ENCODE peak calls at places on chromosomes 12 and 14, in ten cellular contexts. U is dorsolateral prefrontal cortex, D is heart left ventricle, L is IMR-90, G is colonic mucosa, Z is OCI-LY7, P is A549, W is body of pancreas, K is K562, E is breast epithelium. V is an unnamed sample.

GRCh38 chr14:75271514-75271913 is 7.1 kb upstream of the FOS start:
- DNase-seq in D (no peak), E (no peak), Z (no peak), U (no peak), G (no peak), W (no peak), L (no peak), K (no peak), P (no peak), V (no peak)

GRCh38 chr14:75141967-75142366 is 15.1 kb upstream of the NEK9 start:
- DNase-seq in Z (peak), P (peak), D (no peak), W (peak), E (no peak), K (no peak), U (no peak), L (peak), G (no peak), V (peak)

GRCh38 chr14:73888460-73888725 is 1.7 kb downstream of the ZNF410 start:
- DNase-seq in U (no peak), Z (no peak), D (no peak), K (no peak), E (no peak), G (no peak), P (no peak), L (no peak), W (no peak), V (no peak)

GRCh38 chr14:95137804-95138167 is 19.5 kb downstream of the DICER1 start:
- DNase-seq in G (peak), K (no peak), W (no peak), D (peak), P (no peak), Z (no peak), U (no peak), E (no peak), L (no peak), V (no peak)

GRCh38 chr14:99541677-99542470 is 60.7 kb downstream of the CCNK start:
- DNase-seq in W (no peak), U (no peak), E (no peak), G (no peak), P (no peak), Z (no peak), D (no peak), K (no peak), L (no peak), V (peak)

GRCh38 chr12:118337194-118337838 is 35.4 kb downstream of the TAOK3 start:
- DNase-seq in K (no peak), U (no peak), P (peak), L (peak), D (no peak), Z (no peak), G (no peak), W (no peak), E (no peak), V (no peak)

GRCh38 chr14:69360438-69361108 is 37.5 kb downstream of the ERH start:
- DNase-seq in U (no peak), D (no peak), G (no peak), P (no peak), E (no peak), K (no peak), W (no peak), Z (peak), L (no peak), V (no peak)

GRCh38 chr12:2683283-2684025 is 111.3 kb upstream of the FKBP4 start:
- DNase-seq in W (no peak), G (peak), D (no peak), K (no peak), P (no peak), U (no peak), L (peak), Z (no peak), E (no peak), V (no peak)

GRCh38 chr14:21098892-21099595 is 589 bp upstream of the ZNF219 start:
- DNase-seq in K (no peak), U (no peak), Z (no peak), G (no peak), E (no peak), W (no peak), D (no peak), L (no peak), P (no peak), V (no peak)

GRCh38 chr12:58528266-58528665 is 392.0 kb downstream of the LRIG3 start:
- DNase-seq in P (no peak), D (no peak), L (no peak), K (no peak), G (no peak), E (no peak), U (no peak), W (no peak), Z (no peak), V (no peak)

GRCh38 chr12:25675808-25676207 is 122.7 kb upstream of the LMNTD1 start:
- DNase-seq in P (no peak), Z (no peak), E (no peak), W (no peak), L (peak), D (no peak), G (no peak), U (no peak), K (no peak), V (no peak)
- H3K4me3 ChIP-seq in P (no peak), Z (no peak), E (no peak), W (no peak), L (no peak), D (no peak), G (no peak), U (no peak), K (no peak), V (no peak)

GRCh38 chr14:22225526-22226133 is 363.4 kb downstream of the DAD1 start:
- DNase-seq in W (no peak), L (peak), E (no peak), K (no peak), P (no peak), D (no peak), G (no peak), U (no peak), Z (no peak), V (peak)

GRCh38 chr14:22227084-22227483 is 361.9 kb downstream of the DAD1 start:
- DNase-seq in G (no peak), U (no peak), L (no peak), E (no peak), K (no peak), W (no peak), Z (no peak), P (no peak), D (no peak), V (no peak)

GRCh38 chr14:22230517-22230916 is 358.5 kb downstream of the DAD1 start:
- DNase-seq in D (no peak), P (no peak), W (no peak), E (no peak), K (no peak), Z (no peak), G (no peak), L (no peak), U (no peak), V (no peak)

GRCh38 chr14:22231022-22231421 is 358.0 kb downstream of the DAD1 start:
- DNase-seq in E (no peak), D (no peak), L (no peak), Z (peak), W (no peak), U (no peak), K (no peak), P (no peak), G (no peak), V (no peak)

DNA sequence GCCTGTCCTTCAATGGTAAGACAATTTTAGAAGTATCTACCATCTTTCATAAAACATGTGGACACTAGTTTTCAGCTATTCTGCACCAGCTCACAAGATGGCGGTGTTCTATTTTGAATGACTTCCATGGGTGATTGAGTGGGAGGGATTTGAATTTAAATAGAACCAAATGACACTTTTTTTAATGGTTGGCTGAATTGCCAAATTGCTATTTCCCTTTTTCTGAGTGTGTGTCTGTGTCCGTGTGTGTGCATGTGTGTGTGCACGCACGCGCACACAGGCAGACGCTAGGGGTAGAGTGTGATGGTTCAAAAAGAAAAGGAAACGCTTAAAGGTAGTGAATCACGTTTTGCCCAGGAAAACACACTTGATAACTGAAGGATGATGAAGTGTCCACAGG is 362.6 kb downstream of the DAD1 start:
- DNase-seq in P (peak), D (no peak), U (no peak), L (peak), E (no peak), W (no peak), K (no peak), Z (peak), G (no peak), V (peak)
- TF ChIP-seq CTCF in P (peak), D (no peak), U (no peak), L (peak), E (no peak), W (no peak), K (peak), Z (peak), G (no peak), V (peak)

GRCh38 chr14:90545966-90546751 is 149.3 kb downstream of the CALM1 start:
- DNase-seq in U (peak), W (peak), G (no peak), E (no peak), D (peak), P (no peak), K (no peak), L (no peak), Z (no peak), V (no peak)
- H3K27ac ChIP-seq in U (peak), W (no peak), G (no peak), E (peak), D (peak), P (no peak), K (no peak), L (no peak), Z (no peak), V (no peak)

GRCh38 chr14:56844603-56845002 is 34.3 kb upstream of the OTX2 start:
- DNase-seq in P (no peak), D (no peak), L (no peak), Z (no peak), W (no peak), E (no peak), K (no peak), G (no peak), U (no peak), V (no peak)

GRCh38 chr14:56841611-56842010 is 31.3 kb upstream of the OTX2 start:
- DNase-seq in E (no peak), L (no peak), P (no peak), K (no peak), W (no peak), G (no peak), U (no peak), D (no peak), Z (no peak), V (no peak)

DNA sequence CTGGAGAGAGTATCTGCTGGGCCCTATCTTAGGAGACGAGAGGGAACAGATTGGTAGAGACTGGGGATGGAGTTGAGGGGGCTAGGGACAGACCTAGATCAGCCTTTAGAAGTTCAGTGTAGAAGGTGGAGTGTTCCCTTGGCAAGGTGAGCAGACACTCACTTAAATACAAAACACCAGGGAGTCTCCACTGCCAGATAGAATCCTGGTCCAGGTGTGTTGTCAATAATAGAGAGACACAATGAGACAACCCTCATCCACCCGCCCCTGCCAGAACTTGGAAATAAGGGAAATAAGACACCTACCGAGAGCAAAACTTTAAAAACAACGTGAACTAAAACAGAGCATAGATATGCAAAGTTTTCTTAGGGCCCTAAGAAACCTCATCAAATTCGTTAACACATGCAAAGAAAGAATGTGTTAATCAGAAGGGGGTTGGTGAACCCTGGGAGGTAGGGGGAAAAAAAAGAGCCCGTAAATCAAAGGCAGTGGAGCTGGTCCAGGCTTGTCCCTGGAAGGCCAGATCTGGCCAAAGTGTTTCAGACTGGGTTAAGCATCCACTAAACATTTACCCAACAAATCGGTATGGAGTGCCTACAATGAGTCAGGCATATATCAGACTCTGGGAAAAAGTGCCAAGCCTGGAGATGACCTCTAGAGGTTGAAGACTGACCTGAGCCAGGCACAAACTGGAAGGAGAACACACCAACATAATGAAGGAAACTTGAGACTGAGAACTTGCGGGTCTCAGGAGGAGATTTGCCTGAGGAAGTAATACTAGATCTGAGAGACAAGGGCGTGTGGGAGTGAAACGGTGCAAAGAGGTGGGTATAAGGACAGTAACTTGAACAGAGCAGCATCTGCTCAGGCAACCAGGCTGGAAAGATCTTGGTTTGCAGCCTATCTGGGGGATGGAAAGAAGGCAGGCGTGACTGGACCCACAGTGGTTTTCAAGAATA is 37.0 kb upstream of the OTX2 start:
- DNase-seq in K (no peak), L (no peak), U (no peak), Z (no peak), G (no peak), P (no peak), D (no peak), E (no peak), W (no peak), V (no peak)
- H3K4me3 ChIP-seq in K (no peak), L (no peak), U (no peak), Z (no peak), G (no peak), P (no peak), D (no peak), E (no peak), W (no peak), V (no peak)

GRCh38 chr14:88166616-88167015 is 156.5 kb downstream of the KCNK10 start:
- DNase-seq in L (peak), Z (no peak), E (no peak), G (no peak), K (no peak), D (no peak), U (no peak), P (peak), W (no peak), V (no peak)

GRCh38 chr14:88168025-88168424 is 155.0 kb downstream of the KCNK10 start:
- DNase-seq in L (no peak), U (no peak), G (no peak), Z (no peak), D (no peak), K (no peak), W (no peak), P (no peak), E (no peak), V (no peak)

GRCh38 chr14:88168498-88169165 is 154.4 kb downstream of the KCNK10 start:
- DNase-seq in D (no peak), Z (peak), G (peak), P (peak), W (peak), K (peak), E (no peak), L (peak), U (no peak), V (no peak)

GRCh38 chr14:88163731-88164255 is 158.9 kb downstream of the GPR65 start:
- DNase-seq in U (no peak), D (no peak), E (no peak), K (no peak), W (no peak), Z (no peak), P (no peak), G (no peak), L (no peak), V (no peak)

DNA sequence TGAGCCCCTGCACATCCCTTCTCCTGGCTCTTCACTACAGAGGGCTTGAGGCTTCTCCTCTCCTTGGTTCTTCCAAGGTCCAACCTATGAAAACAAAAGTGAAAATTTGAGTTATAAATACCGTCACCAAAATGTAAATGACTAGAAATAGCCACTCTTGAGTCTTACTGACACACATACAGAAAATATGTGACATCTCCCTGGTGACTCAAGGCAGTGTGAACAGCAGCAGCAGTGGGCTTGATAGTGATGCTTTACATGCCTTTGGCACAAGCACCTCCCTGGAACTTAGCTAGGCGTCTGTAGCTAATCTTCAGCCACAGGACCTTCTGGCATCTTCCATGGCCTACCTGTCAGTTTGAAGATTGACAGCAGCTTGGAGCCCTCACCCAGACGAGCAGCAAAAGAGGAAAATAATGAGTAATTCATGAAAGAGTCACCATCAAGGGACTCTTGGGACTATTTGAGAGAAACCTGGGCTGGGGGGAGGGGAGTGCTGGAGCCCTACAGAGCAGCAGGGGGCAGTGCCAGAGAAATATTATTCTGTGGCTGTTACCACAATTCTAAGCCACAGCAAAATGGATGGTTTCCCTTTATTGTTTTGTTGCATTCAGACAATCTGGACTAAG is 158.0 kb downstream of the KCNK10 start:
- DNase-seq in K (no peak), D (no peak), P (no peak), W (no peak), L (no peak), E (no peak), G (no peak), U (no peak), Z (no peak), V (no peak)
- TF ChIP-seq CTCF in K (no peak), D (no peak), P (no peak), W (no peak), L (no peak), E (no peak), G (no peak), U (no peak), Z (peak), V (no peak)

GRCh38 chr14:90965765-90966164 is 94.7 kb downstream of the RPS6KA5 start:
- DNase-seq in Z (no peak), K (no peak), E (no peak), G (no peak), L (no peak), W (no peak), U (no peak), P (no peak), D (no peak), V (no peak)
- H3K27ac ChIP-seq in Z (no peak), K (no peak), E (no peak), G (no peak), L (no peak), W (no peak), U (peak), P (peak), D (no peak), V (no peak)

GRCh38 chr12:92107621-92108131 is 38.0 kb downstream of the BTG1 start:
- DNase-seq in D (no peak), Z (no peak), E (no peak), W (peak), L (no peak), G (no peak), K (no peak), P (no peak), U (no peak), V (no peak)

GRCh38 chr12:92105676-92106075 is 40.0 kb downstream of the BTG1 start:
- DNase-seq in Z (no peak), E (no peak), G (no peak), W (no peak), D (no peak), P (no peak), K (no peak), L (no peak), U (no peak), V (no peak)

GRCh38 chr12:92108651-92109050 is 37.0 kb downstream of the BTG1 start:
- DNase-seq in Z (no peak), D (peak), K (no peak), P (peak), U (no peak), W (no peak), G (no peak), E (no peak), L (peak), V (no peak)

GRCh38 chr12:92105110-92105509 is 40.5 kb downstream of the BTG1 start:
- DNase-seq in Z (no peak), E (no peak), D (no peak), K (no peak), W (no peak), G (no peak), P (no peak), L (no peak), U (no peak), V (no peak)

GRCh38 chr12:92107094-92107493 is 38.6 kb downstream of the BTG1 start:
- DNase-seq in P (no peak), D (no peak), L (no peak), Z (no peak), G (no peak), W (no peak), U (no peak), K (no peak), E (no peak), V (no peak)
- H3K4me3 ChIP-seq in P (no peak), D (no peak), L (no peak), Z (no peak), G (no peak), W (no peak), U (no peak), K (no peak), E (no peak), V (no peak)

GRCh38 chr12:41188058-41188840 is at the start of gene PDZRN4:
- DNase-seq in P (peak), U (peak), D (no peak), Z (no peak), G (no peak), W (no peak), L (no peak), K (no peak), E (no peak), V (no peak)

GRCh38 chr12:41189395-41190251 is 1.5 kb downstream of the PDZRN4 start:
- DNase-seq in P (no peak), L (no peak), Z (no peak), W (no peak), D (no peak), K (no peak), U (no peak), G (no peak), E (no peak), V (no peak)

GRCh38 chr12:41188841-41189394 is 798 bp downstream of the PDZRN4 start:
- DNase-seq in K (no peak), D (no peak), E (no peak), W (no peak), Z (no peak), P (no peak), G (no peak), U (peak), L (no peak), V (no peak)

GRCh38 chr12:41193321-41193720 is 5.2 kb downstream of the PDZRN4 start:
- DNase-seq in K (no peak), Z (no peak), P (no peak), U (no peak), G (no peak), W (no peak), E (no peak), L (no peak), D (no peak), V (no peak)

GRCh38 chr12:41190360-41190759 is 2.2 kb downstream of the PDZRN4 start:
- DNase-seq in P (peak), U (peak), K (no peak), L (no peak), W (no peak), E (no peak), D (no peak), G (no peak), Z (no peak), V (no peak)
- TF ChIP-seq CTCF in P (peak), U (peak), K (peak), L (peak), W (peak), E (no peak), D (peak), G (no peak), Z (peak), V (peak)

GRCh38 chr14:104739546-104740516 is 13.1 kb upstream of the SIVA1 start:
- DNase-seq in Z (no peak), L (no peak), E (no peak), K (no peak), U (no peak), D (no peak), W (no peak), G (no peak), P (no peak), V (no peak)

GRCh38 chr14:104741803-104742251 is 11.1 kb upstream of the SIVA1 start:
- DNase-seq in E (no peak), L (no peak), G (no peak), K (no peak), P (no peak), U (no peak), D (peak), Z (no peak), W (no peak), V (no peak)

GRCh38 chr14:104739026-104739425 is 13.9 kb upstream of the SIVA1 start:
- DNase-seq in L (no peak), Z (no peak), P (no peak), D (no peak), E (no peak), W (no peak), G (no peak), U (no peak), K (no peak), V (no peak)

GRCh38 chr14:104742586-104743455 is 10.1 kb upstream of the SIVA1 start:
- DNase-seq in U (no peak), Z (no peak), K (no peak), G (no peak), D (peak), P (no peak), W (no peak), E (no peak), L (no peak), V (no peak)

GRCh38 chr14:104741108-104741802 is 11.7 kb upstream of the SIVA1 start:
- DNase-seq in G (no peak), P (no peak), E (no peak), W (no peak), L (no peak), Z (no peak), U (no peak), K (no peak), D (peak), V (no peak)
- H3K27ac ChIP-seq in G (no peak), P (no peak), E (no peak), W (no peak), L (no peak), Z (no peak), U (no peak), K (no peak), D (no peak), V (no peak)

GRCh38 chr12:75489613-75490210 is 9.2 kb downstream of the GLIPR1 start:
- DNase-seq in K (no peak), G (no peak), D (no peak), W (no peak), U (no peak), E (no peak), Z (no peak), P (no peak), L (peak), V (no peak)
- H3K4me3 ChIP-seq in K (no peak), G (no peak), D (no peak), W (no peak), U (no peak), E (no peak), Z (no peak), P (no peak), L (no peak), V (no peak)